ENCODE peak calls at places on chromosomes 1 and 21, in seven cellular contexts. I is K562, Z is HCT116, M is T47D, D is SK-N-SH, F is HepG2, W is H1. N is an unnamed sample.

GRCh38 chr1:39852214-39852791 is 31.0 kb downstream of the TRIT1 start:
- DNase-seq in I (no peak), Z (no peak), M (peak), D (no peak), F (peak), W (no peak), N (no peak)

GRCh38 chr1:93692001-93692400 is 10.4 kb upstream of the BCAR3 start:
- DNase-seq in I (no peak), Z (no peak), M (no peak), D (no peak), F (no peak), W (no peak), N (no peak)

GRCh38 chr1:40783001-40783905 is at the start of gene KCNQ4:
- DNase-seq in I (peak), Z (no peak), M (peak), D (peak), F (no peak), W (no peak), N (no peak)

GRCh38 chr1:214678386-214678785 is 75.4 kb downstream of the CENPF start:
- DNase-seq in I (no peak), Z (no peak), M (no peak), D (no peak), F (peak), W (no peak), N (no peak)

GRCh38 chr1:94702440-94702810 is 117.7 kb upstream of the SLC44A3 start:
- DNase-seq in I (no peak), Z (no peak), M (no peak), D (no peak), F (no peak), W (no peak), N (no peak)

GRCh38 chr1:168512864-168513595 is 30.8 kb downstream of the XCL2 start:
- DNase-seq in I (no peak), Z (no peak), M (no peak), D (no peak), F (peak), W (no peak), N (no peak)

GRCh38 chr1:230300322-230301301 is 125.5 kb downstream of the PGBD5 start:
- DNase-seq in I (no peak), Z (no peak), M (no peak), D (no peak), F (no peak), W (no peak), N (no peak)

GRCh38 chr1:227939791-227940771 is 7.7 kb downstream of the WNT9A start:
- DNase-seq in I (no peak), Z (no peak), M (no peak), D (no peak), F (no peak), W (no peak), N (no peak)

GRCh38 chr1:94039514-94039870 is 81.5 kb downstream of the ABCA4 start:
- DNase-seq in I (peak), Z (peak), M (no peak), D (peak), F (peak), W (peak), N (no peak)

GRCh38 chr1:247266053-247266452 is 10.2 kb downstream of the VN1R5 start:
- DNase-seq in I (no peak), Z (no peak), M (no peak), D (no peak), F (no peak), W (no peak), N (no peak)

GRCh38 chr1:19222979-19223824 is 13.1 kb upstream of the UBR4 start:
- DNase-seq in I (no peak), Z (no peak), M (no peak), D (no peak), F (peak), W (no peak), N (no peak)

GRCh38 chr1:215489771-215490566 is 77.1 kb upstream of the KCTD3 start:
- DNase-seq in I (no peak), Z (no peak), M (no peak), D (no peak), F (no peak), W (no peak), N (no peak)

GRCh38 chr1:182060877-182061276 is 635 bp downstream of the ZNF648 start:
- DNase-seq in I (no peak), Z (no peak), M (no peak), D (no peak), F (no peak), W (no peak), N (no peak)

GRCh38 chr1:107866870-107867269 is 98.1 kb downstream of the VAV3 start:
- DNase-seq in I (no peak), Z (no peak), M (no peak), D (no peak), F (no peak), W (no peak), N (no peak)

GRCh38 chr1:201785291-201785690 is 43.7 kb upstream of the IPO9 start:
- DNase-seq in I (no peak), Z (no peak), M (no peak), D (no peak), F (no peak), W (no peak), N (no peak)

GRCh38 chr1:172497230-172497629 is 35.7 kb upstream of the SUCO start:
- DNase-seq in I (no peak), Z (no peak), M (peak), D (peak), F (peak), W (peak), N (no peak)

GRCh38 chr1:244352156-244352830 is 99.4 kb downstream of the ADSS2 start:
- DNase-seq in I (no peak), Z (no peak), M (no peak), D (no peak), F (no peak), W (no peak), N (no peak)

GRCh38 chr1:44089371-44090070 is 29.1 kb upstream of the KLF17 start:
- DNase-seq in I (no peak), Z (no peak), M (no peak), D (no peak), F (peak), W (no peak), N (no peak)

GRCh38 chr1:119147626-119148180 is 7.2 kb upstream of the WARS2 start:
- DNase-seq in I (no peak), Z (no peak), M (no peak), D (no peak), F (no peak), W (no peak), N (no peak)

GRCh38 chr1:165659581-165659895 is 28.5 kb downstream of the MGST3 start:
- DNase-seq in I (no peak), Z (no peak), M (no peak), D (no peak), F (no peak), W (peak), N (no peak)

GRCh38 chr1:172647110-172647564 is 11.8 kb upstream of the FASLG start:
- DNase-seq in I (no peak), Z (no peak), M (no peak), D (no peak), F (no peak), W (no peak), N (no peak)

GRCh38 chr21:42376338-42376982 is 10.1 kb upstream of the TFF1 start:
- DNase-seq in I (peak), Z (no peak), M (peak), D (no peak), F (no peak), W (no peak), N (no peak)

GRCh38 chr1:54743416-54743815 is 20.9 kb downstream of the PARS2 start:
- DNase-seq in I (no peak), Z (no peak), M (no peak), D (no peak), F (no peak), W (no peak), N (no peak)

GRCh38 chr21:35933466-35933865 is 126.9 kb downstream of the SETD4 start:
- DNase-seq in I (no peak), Z (peak), M (no peak), D (no peak), F (no peak), W (no peak), N (no peak)

GRCh38 chr1:86938450-86938849 is 24.0 kb downstream of the HS2ST1 start:
- DNase-seq in I (no peak), Z (no peak), M (no peak), D (no peak), F (no peak), W (no peak), N (no peak)

GRCh38 chr1:153774780-153775431 is at the start of gene SLC27A3:
- DNase-seq in I (peak), Z (peak), M (no peak), D (peak), F (no peak), W (peak), N (no peak)

GRCh38 chr1:220966874-220967631 is 87.8 kb downstream of the HLX start:
- DNase-seq in I (peak), Z (no peak), M (no peak), D (peak), F (no peak), W (no peak), N (no peak)

GRCh38 chr1:93114403-93114802 is 35.3 kb downstream of the MTF2 start:
- DNase-seq in I (no peak), Z (no peak), M (no peak), D (no peak), F (peak), W (no peak), N (no peak)

GRCh38 chr21:45871616-45872236 is 109.8 kb upstream of the COL6A1 start:
- DNase-seq in I (no peak), Z (no peak), M (no peak), D (no peak), F (peak), W (no peak), N (no peak)

GRCh38 chr1:38274974-38275373 is 228.4 kb upstream of the POU3F1 start:
- DNase-seq in I (peak), Z (no peak), M (no peak), D (no peak), F (no peak), W (no peak), N (no peak)

GRCh38 chr1:81225769-81226602 is 574.7 kb upstream of the ADGRL2 start:
- DNase-seq in I (no peak), Z (no peak), M (no peak), D (no peak), F (no peak), W (no peak), N (peak)

DNA sequence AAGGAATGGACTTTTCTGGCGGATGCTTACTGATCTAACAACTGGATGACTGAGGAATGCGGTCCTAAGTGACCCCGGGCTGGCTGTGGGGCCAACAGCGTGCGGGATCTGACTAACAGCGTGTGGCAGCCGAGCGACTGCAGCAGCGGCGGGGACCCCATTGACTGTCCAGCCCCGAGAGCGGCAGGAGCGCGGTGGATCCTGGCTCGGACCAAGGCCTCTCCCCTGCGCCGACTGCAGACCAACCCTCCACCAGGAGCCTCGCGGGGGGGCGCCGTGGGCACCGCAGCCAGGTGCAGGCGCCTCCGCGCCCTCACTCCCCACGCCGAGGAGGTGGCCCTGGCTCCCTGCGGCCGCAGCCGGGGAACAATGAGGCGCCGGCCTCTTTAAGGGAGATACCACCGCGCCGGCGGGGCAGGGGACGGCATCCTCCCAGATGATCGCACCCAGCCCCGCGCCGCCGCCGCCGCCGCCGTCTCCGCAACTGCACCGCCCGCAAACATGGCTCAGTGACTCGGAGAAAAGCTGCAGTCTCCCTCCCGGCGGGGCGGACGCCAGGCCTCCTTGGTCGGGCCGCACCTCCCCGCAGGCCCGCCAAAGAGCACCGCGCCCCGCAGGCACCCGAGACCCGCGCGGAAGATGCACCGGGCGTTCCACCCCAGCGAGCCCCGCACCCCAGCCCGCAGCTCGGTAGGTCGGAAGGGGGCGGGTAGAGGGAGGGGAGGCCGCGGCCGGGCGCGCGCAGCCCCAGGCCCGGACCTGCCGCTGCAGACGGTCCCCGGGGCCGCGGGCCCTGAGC is 694 bp upstream of the PDIK1L start:
- DNase-seq in I (peak), Z (peak), M (peak), D (peak), F (peak), W (no peak), N (no peak)
- TF ChIP-seq JUND in I (peak), Z (peak), M (no peak), D (no peak), F (no peak), W (no peak), N (peak)

DNA sequence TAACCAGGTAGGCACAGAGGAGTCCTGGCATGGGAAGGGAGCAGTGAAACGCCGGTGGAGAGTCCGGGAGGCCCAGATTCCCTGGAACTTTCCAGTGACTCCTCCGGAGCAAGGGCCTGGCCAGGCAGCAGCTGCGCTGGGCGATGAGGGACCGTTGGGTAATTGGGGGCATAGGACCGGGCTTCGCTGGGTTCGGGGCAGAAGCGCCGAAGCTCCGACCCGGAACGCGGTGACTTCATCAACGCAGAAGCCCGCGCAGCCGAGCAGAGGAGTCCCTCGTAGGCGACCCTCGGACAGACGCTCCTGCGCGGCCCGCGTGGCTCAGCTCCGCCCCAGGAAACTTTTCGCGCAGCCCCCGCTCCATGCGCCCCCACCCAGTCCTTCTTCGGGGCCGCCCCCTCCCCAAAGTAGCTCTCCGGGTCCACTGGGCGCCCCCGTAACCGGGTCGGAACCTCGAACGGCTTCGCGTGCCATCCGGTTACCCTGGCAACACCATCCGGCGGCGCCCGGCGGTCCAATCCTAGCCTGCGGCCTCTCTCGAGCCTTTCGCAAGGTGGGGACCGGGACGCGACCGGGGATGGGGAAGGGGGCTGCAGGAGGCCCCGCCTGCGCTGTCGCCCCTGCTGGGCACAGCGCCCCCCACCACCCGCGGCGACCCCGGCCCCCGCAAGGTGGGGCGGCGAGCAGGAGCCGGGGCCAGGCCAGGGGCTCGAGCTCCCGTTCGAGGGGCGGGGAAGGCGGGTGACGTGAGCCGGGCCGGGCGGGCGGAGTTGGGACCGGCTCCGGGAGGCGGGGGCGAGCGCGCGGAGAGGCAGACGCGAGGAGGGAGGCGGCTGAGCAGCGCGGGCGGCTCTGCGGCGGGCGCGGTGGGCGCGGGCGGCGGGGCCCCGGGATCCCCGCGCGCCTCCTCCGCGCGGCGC is at the start of gene AJAP1:
- DNase-seq in I (no peak), Z (no peak), M (no peak), D (peak), F (no peak), W (no peak), N (no peak)
- TF ChIP-seq JUND in I (no peak), Z (no peak), M (no peak), D (no peak), F (no peak), W (no peak), N (no peak)

GRCh38 chr1:203286161-203286984 is 18.9 kb upstream of the BTG2 start:
- DNase-seq in I (no peak), Z (no peak), M (no peak), D (no peak), F (no peak), W (no peak), N (no peak)

GRCh38 chr1:203288351-203288894 is 16.9 kb upstream of the BTG2 start:
- DNase-seq in I (no peak), Z (no peak), M (no peak), D (no peak), F (no peak), W (no peak), N (no peak)

GRCh38 chr1:203287109-203287893 is 18.0 kb upstream of the BTG2 start:
- DNase-seq in I (peak), Z (no peak), M (no peak), D (no peak), F (no peak), W (no peak), N (peak)

GRCh38 chr1:203289281-203289981 is 15.9 kb upstream of the BTG2 start:
- DNase-seq in I (peak), Z (no peak), M (no peak), D (no peak), F (no peak), W (no peak), N (peak)

GRCh38 chr1:203287896-203288295 is 17.4 kb upstream of the BTG2 start:
- DNase-seq in I (no peak), Z (no peak), M (no peak), D (no peak), F (no peak), W (no peak), N (no peak)
- TF ChIP-seq JUND in I (no peak), Z (no peak), M (no peak), D (no peak), F (no peak), W (no peak), N (no peak)

GRCh38 chr1:46183926-46184557 is 7.8 kb upstream of the P3R3URF start:
- DNase-seq in I (no peak), Z (no peak), M (no peak), D (no peak), F (no peak), W (no peak), N (no peak)

GRCh38 chr1:46188295-46189030 is 9.8 kb downstream of the POMGNT1 start:
- DNase-seq in I (no peak), Z (no peak), M (no peak), D (no peak), F (no peak), W (no peak), N (no peak)

GRCh38 chr1:46186076-46186475 is 9.8 kb upstream of the P3R3URF start:
- DNase-seq in I (no peak), Z (no peak), M (no peak), D (no peak), F (no peak), W (no peak), N (no peak)

GRCh38 chr1:46184920-46185658 is 8.8 kb upstream of the P3R3URF start:
- DNase-seq in I (no peak), Z (no peak), M (no peak), D (no peak), F (no peak), W (no peak), N (no peak)

DNA sequence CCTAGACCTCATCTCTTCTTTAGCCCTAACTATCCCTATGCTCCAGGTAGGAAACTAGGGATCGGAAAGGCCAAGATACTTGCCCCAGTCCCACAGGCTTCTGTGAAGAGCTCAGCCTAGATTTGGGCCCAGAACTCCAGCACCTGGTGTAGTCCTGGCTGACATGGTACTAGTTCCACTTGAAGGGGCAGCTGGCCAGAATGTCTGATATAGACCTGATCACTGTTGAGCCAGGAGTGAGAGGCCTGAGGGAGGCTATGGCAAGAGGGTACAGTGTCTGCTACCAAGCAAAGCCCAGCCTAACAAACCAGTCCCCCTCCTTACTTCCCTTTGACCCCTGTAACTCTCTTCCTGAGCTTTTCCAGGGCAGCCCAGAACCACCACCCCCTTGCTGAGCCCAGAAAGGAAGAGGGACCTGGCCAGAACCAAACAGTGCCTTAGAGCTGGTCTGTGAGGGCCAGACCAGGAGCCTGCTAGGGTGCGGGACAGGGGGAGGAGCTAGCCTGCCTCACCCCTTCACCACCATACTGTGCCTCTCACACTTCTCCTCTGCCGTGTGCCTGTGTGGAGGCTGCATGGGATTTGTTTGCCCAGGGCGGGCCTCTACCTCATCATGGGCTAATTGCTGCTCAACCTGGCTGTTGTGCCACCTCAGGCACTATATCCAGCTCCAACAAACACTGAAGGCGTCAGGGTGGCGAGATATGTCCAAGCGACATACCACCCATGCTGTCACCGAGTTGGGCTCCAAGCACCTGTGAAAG is 10.9 kb downstream of the POMGNT1 start:
- DNase-seq in I (no peak), Z (no peak), M (no peak), D (no peak), F (no peak), W (no peak), N (no peak)
- TF ChIP-seq JUND in I (no peak), Z (no peak), M (no peak), D (no peak), F (no peak), W (no peak), N (no peak)

GRCh38 chr1:26403656-26404055 is 7.0 kb upstream of the LIN28A start:
- DNase-seq in I (peak), Z (no peak), M (no peak), D (no peak), F (no peak), W (no peak), N (no peak)
- TF ChIP-seq JUND in I (no peak), Z (no peak), M (no peak), D (no peak), F (no peak), W (no peak), N (no peak)

GRCh38 chr1:52636701-52637695 is 4.0 kb downstream of the SHISAL2A start:
- DNase-seq in I (no peak), Z (no peak), M (no peak), D (no peak), F (no peak), W (no peak), N (peak)
- TF ChIP-seq JUND in I (no peak), Z (no peak), M (no peak), D (no peak), F (no peak), W (no peak), N (no peak)

GRCh38 chr1:198377702-198378101 is 162.8 kb downstream of the ATP6V1G3 start:
- DNase-seq in I (no peak), Z (no peak), M (no peak), D (no peak), F (no peak), W (no peak), N (no peak)

GRCh38 chr1:198374288-198374687 is 166.2 kb downstream of the ATP6V1G3 start:
- DNase-seq in I (no peak), Z (no peak), M (no peak), D (no peak), F (no peak), W (no peak), N (no peak)

GRCh38 chr1:198380275-198380674 is 160.2 kb downstream of the ATP6V1G3 start:
- DNase-seq in I (no peak), Z (no peak), M (no peak), D (no peak), F (no peak), W (no peak), N (no peak)
- TF ChIP-seq JUND in I (no peak), Z (no peak), M (no peak), D (no peak), F (no peak), W (no peak), N (no peak)

N was measured in GM12878.